ENCODE peak calls at places on chromosomes 11 and 22, in eight cellular contexts. M, D, A, H, J, S, Z and O are unnamed samples.

GRCh38 chr11:119789766-119790407 is 60.9 kb upstream of the NECTIN1 start:
- DNase-seq in M (no peak), D (no peak), A (no peak), H (no peak), J (no peak), S (no peak), Z (no peak), O (no peak)

GRCh38 chr11:64614927-64615326 is 23.9 kb downstream of the SLC22A12 start:
- DNase-seq in M (no peak), D (no peak), A (no peak), H (no peak), J (no peak), S (no peak), Z (no peak), O (no peak)

GRCh38 chr11:129695543-129696308 is 119.9 kb upstream of the TMEM45B start:
- DNase-seq in M (no peak), D (no peak), A (no peak), H (peak; percentile 48), J (peak; percentile 80), S (peak; percentile 46), Z (peak; percentile 82), O (peak; percentile 70)

GRCh38 chr11:1140642-1141490 is 16.9 kb upstream of the MUC5AC start:
- DNase-seq in M (no peak), D (no peak), A (no peak), H (no peak), J (no peak), S (no peak), Z (no peak), O (no peak)

GRCh38 chr11:83538286-83538685 is 252.1 kb upstream of the CCDC90B start:
- DNase-seq in M (no peak), D (no peak), A (peak; percentile 60), H (no peak), J (no peak), S (no peak), Z (no peak), O (no peak)

GRCh38 chr11:70680781-70681281 is 282.5 kb downstream of the CTTN start:
- DNase-seq in M (no peak), D (no peak), A (no peak), H (no peak), J (no peak), S (no peak), Z (no peak), O (no peak)

GRCh38 chr22:22166941-22167713 is 77.5 kb upstream of the VPREB1 start:
- DNase-seq in M (no peak), D (no peak), A (peak; percentile 60), H (no peak), J (no peak), S (no peak), Z (no peak), O (no peak)

GRCh38 chr11:14359573-14360031 is 619 bp upstream of the RRAS2 start:
- DNase-seq in M (no peak), D (no peak), A (no peak), H (no peak), J (no peak), S (no peak), Z (no peak), O (no peak)

GRCh38 chr11:81494431-81494830 is 1239.2 kb downstream of the FAM181B start:
- DNase-seq in M (no peak), D (no peak), A (no peak), H (no peak), J (no peak), S (no peak), Z (no peak), O (no peak)

GRCh38 chr11:120224872-120225371 is 14.1 kb downstream of the OAF start:
- DNase-seq in M (no peak), D (peak; percentile 38), A (no peak), H (no peak), J (no peak), S (no peak), Z (no peak), O (no peak)

GRCh38 chr22:44450503-44450902 is 47.5 kb downstream of the RTL6 start:
- DNase-seq in M (no peak), D (no peak), A (no peak), H (no peak), J (no peak), S (no peak), Z (peak; percentile 28), O (no peak)

GRCh38 chr11:128919192-128919591 is 23.5 kb downstream of the TP53AIP1 start:
- DNase-seq in M (no peak), D (no peak), A (no peak), H (no peak), J (no peak), S (no peak), Z (no peak), O (no peak)

GRCh38 chr22:35783943-35784614 is 66.4 kb downstream of the APOL5 start:
- DNase-seq in M (no peak), D (no peak), A (no peak), H (peak; percentile 73), J (no peak), S (no peak), Z (no peak), O (no peak)

GRCh38 chr22:22750335-22751042 is 106.1 kb downstream of the GGTLC2 start:
- DNase-seq in M (no peak), D (no peak), A (no peak), H (no peak), J (no peak), S (no peak), Z (no peak), O (no peak)

GRCh38 chr11:70630816-70631623 is 232.7 kb downstream of the CTTN start:
- DNase-seq in M (no peak), D (no peak), A (no peak), H (no peak), J (no peak), S (no peak), Z (no peak), O (no peak)

GRCh38 chr11:76329983-76330382 is 50.9 kb downstream of the THAP12 start:
- DNase-seq in M (no peak), D (no peak), A (no peak), H (no peak), J (no peak), S (peak; percentile 31), Z (no peak), O (no peak)

GRCh38 chr11:79485694-79486093 is 44.9 kb upstream of the TENM4 start:
- DNase-seq in M (no peak), D (no peak), A (no peak), H (no peak), J (no peak), S (no peak), Z (no peak), O (no peak)

GRCh38 chr11:44334356-44335004 is 24.5 kb upstream of the ALX4 start:
- DNase-seq in M (no peak), D (no peak), A (no peak), H (no peak), J (no peak), S (no peak), Z (no peak), O (no peak)

GRCh38 chr11:72189448-72190250 is 2.3 kb upstream of the FOLR1 start:
- DNase-seq in M (no peak), D (no peak), A (no peak), H (no peak), J (no peak), S (no peak), Z (no peak), O (peak; percentile 27)

GRCh38 chr11:58006940-58007339 is 16.7 kb upstream of the OR9Q1 start:
- DNase-seq in M (no peak), D (no peak), A (peak; percentile 64), H (no peak), J (no peak), S (no peak), Z (no peak), O (no peak)

GRCh38 chr11:58000699-58001098 is 23.0 kb upstream of the OR9Q1 start:
- DNase-seq in M (no peak), D (no peak), A (no peak), H (no peak), J (no peak), S (no peak), Z (no peak), O (no peak)

GRCh38 chr11:58003591-58003990 is 20.1 kb upstream of the OR9Q1 start:
- DNase-seq in M (no peak), D (no peak), A (no peak), H (no peak), J (no peak), S (no peak), Z (no peak), O (no peak)

GRCh38 chr11:58003036-58003435 is 20.6 kb upstream of the OR9Q1 start:
- DNase-seq in M (no peak), D (no peak), A (peak; percentile 57), H (no peak), J (no peak), S (no peak), Z (no peak), O (no peak)

DNA sequence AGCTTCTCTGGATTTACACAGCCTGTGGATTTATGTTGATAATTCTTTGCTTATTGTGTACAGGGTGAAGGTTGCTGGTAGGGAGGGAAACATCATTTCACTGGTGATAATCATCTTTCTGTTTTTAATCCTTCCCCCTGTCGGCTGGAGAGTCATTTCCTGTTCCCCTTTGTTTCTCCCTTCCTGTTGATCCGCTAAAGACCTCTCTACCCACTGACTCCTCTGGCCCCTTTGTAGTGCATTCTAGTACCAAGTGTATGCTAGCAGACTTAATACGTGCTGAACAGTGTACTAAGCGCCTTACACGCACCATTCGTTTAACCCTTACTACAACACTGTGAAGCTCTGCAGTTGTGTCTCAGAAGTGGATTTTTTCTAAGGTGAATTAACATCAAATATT is 19.0 kb upstream of the OR9Q1 start:
- DNase-seq in M (no peak), D (no peak), A (peak; percentile 50), H (no peak), J (no peak), S (no peak), Z (no peak), O (no peak)
- TF ChIP-seq EP300 in M (no peak), D (no peak), A (no peak), H (no peak), J (no peak), S (no peak), Z (no peak), O (no peak)

DNA sequence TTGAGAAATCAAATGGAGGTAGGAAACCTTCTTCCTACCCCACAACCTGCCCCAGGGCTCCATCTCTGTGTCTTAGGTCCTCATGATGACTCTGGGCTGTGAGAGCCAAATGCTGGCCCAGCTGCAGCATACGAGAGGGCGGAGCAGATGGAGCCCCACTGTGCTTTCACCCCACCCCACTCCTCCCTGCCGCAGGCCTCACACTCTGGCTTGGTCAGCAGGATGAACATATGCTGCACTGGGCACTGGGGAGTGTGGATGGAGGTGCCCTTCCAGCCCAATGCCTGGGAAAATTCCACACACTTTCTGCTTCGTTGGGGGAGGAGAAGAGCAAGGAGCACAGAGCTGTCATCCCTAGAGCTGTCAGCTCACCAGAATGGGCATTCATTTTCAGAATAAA is 271.6 kb upstream of the CADM1 start:
- DNase-seq in M (no peak), D (no peak), A (no peak), H (no peak), J (no peak), S (no peak), Z (no peak), O (no peak)
- TF ChIP-seq EP300 in M (no peak), D (no peak), A (no peak), H (no peak), J (no peak), S (no peak), Z (no peak), O (no peak)

GRCh38 chr11:118622376-118623290 is 15.2 kb downstream of the PHLDB1 start:
- DNase-seq in M (no peak), D (no peak), A (no peak), H (peak; percentile 74), J (no peak), S (no peak), Z (no peak), O (peak; percentile 67)
- TF ChIP-seq EP300 in M (no peak), D (no peak), A (no peak), H (no peak), J (no peak), S (no peak), Z (no peak), O (no peak)

GRCh38 chr11:45961841-45962240 is 39.4 kb downstream of the LARGE2 start:
- DNase-seq in M (no peak), D (no peak), A (no peak), H (no peak), J (no peak), S (no peak), Z (no peak), O (no peak)
- TF ChIP-seq EP300 in M (no peak), D (no peak), A (no peak), H (no peak), J (no peak), S (no peak), Z (no peak), O (no peak)